ENCODE peak calls at places on chromosomes 7 and 10, in ten cellular contexts. One of them, this sample, is unnamed.

GRCh38 chr7:130418306-130418705 is 22.5 kb downstream of the CEP41 start:
- DNase-seq in cardiac muscle cell: no peak
- DNase-seq in PC-9: no peak
- DNase-seq in CD8-positive, alpha-beta memory T cell: no peak
- DNase-seq in left ventricle myocardium inferior: no peak
- DNase-seq in OCI-LY7: no peak
- DNase-seq in Karpas-422: no peak
- DNase-seq in CD4-positive, CD25-positive, alpha-beta regulatory T cell: no peak
- DNase-seq in aorta: no peak
- DNase-seq in hepatocyte: no peak
- DNase-seq in this sample: no peak

GRCh38 chr7:41328131-41328530 is 374.8 kb downstream of the INHBA start:
- DNase-seq in cardiac muscle cell: no peak
- DNase-seq in OCI-LY7: no peak
- DNase-seq in hepatocyte: no peak
- DNase-seq in PC-9: no peak
- DNase-seq in CD8-positive, alpha-beta memory T cell: no peak
- DNase-seq in aorta: no peak
- DNase-seq in left ventricle myocardium inferior: no peak
- DNase-seq in Karpas-422: no peak
- DNase-seq in CD4-positive, CD25-positive, alpha-beta regulatory T cell: no peak
- DNase-seq in this sample: no peak

GRCh38 chr10:78292987-78293865 is 259.6 kb downstream of the RPS24 start:
- DNase-seq in cardiac muscle cell: peak; percentile 88
- DNase-seq in left ventricle myocardium inferior: no peak
- DNase-seq in aorta: no peak
- DNase-seq in Karpas-422: no peak
- DNase-seq in hepatocyte: peak; percentile 44
- DNase-seq in CD8-positive, alpha-beta memory T cell: no peak
- DNase-seq in CD4-positive, CD25-positive, alpha-beta regulatory T cell: no peak
- DNase-seq in PC-9: no peak
- DNase-seq in OCI-LY7: no peak
- DNase-seq in this sample: peak; percentile 55

GRCh38 chr7:136116186-136116585 is 139.0 kb upstream of the MTPN start:
- DNase-seq in aorta: no peak
- DNase-seq in hepatocyte: no peak
- DNase-seq in PC-9: no peak
- DNase-seq in left ventricle myocardium inferior: no peak
- DNase-seq in OCI-LY7: no peak
- DNase-seq in Karpas-422: no peak
- DNase-seq in CD4-positive, CD25-positive, alpha-beta regulatory T cell: no peak
- DNase-seq in cardiac muscle cell: no peak
- DNase-seq in CD8-positive, alpha-beta memory T cell: no peak
- DNase-seq in this sample: no peak

GRCh38 chr10:8044331-8044907 is 10.1 kb upstream of the GATA3 start:
- DNase-seq in hepatocyte: no peak
- DNase-seq in OCI-LY7: no peak
- DNase-seq in cardiac muscle cell: no peak
- DNase-seq in CD4-positive, CD25-positive, alpha-beta regulatory T cell: no peak
- DNase-seq in Karpas-422: no peak
- DNase-seq in PC-9: no peak
- DNase-seq in CD8-positive, alpha-beta memory T cell: no peak
- DNase-seq in left ventricle myocardium inferior: no peak
- DNase-seq in aorta: no peak
- DNase-seq in this sample: no peak

GRCh38 chr7:158361326-158361946 is 226.2 kb downstream of the PTPRN2 start:
- DNase-seq in PC-9: no peak
- DNase-seq in left ventricle myocardium inferior: no peak
- DNase-seq in cardiac muscle cell: no peak
- DNase-seq in OCI-LY7: no peak
- DNase-seq in Karpas-422: no peak
- DNase-seq in CD4-positive, CD25-positive, alpha-beta regulatory T cell: no peak
- DNase-seq in CD8-positive, alpha-beta memory T cell: no peak
- DNase-seq in aorta: no peak
- DNase-seq in hepatocyte: no peak
- DNase-seq in this sample: no peak

GRCh38 chr7:20158684-20159083 is 58.5 kb downstream of the MACC1 start:
- DNase-seq in hepatocyte: no peak
- DNase-seq in CD4-positive, CD25-positive, alpha-beta regulatory T cell: no peak
- DNase-seq in aorta: no peak
- DNase-seq in left ventricle myocardium inferior: no peak
- DNase-seq in cardiac muscle cell: no peak
- DNase-seq in Karpas-422: peak; percentile 50
- DNase-seq in OCI-LY7: peak; percentile 19
- DNase-seq in CD8-positive, alpha-beta memory T cell: no peak
- DNase-seq in PC-9: no peak
- DNase-seq in this sample: no peak

GRCh38 chr7:90007831-90008230 is 146.4 kb upstream of the STEAP1 start:
- DNase-seq in left ventricle myocardium inferior: no peak
- DNase-seq in Karpas-422: no peak
- DNase-seq in OCI-LY7: no peak
- DNase-seq in CD4-positive, CD25-positive, alpha-beta regulatory T cell: no peak
- DNase-seq in aorta: no peak
- DNase-seq in hepatocyte: no peak
- DNase-seq in CD8-positive, alpha-beta memory T cell: no peak
- DNase-seq in PC-9: no peak
- DNase-seq in cardiac muscle cell: no peak
- DNase-seq in this sample: peak; percentile 98

GRCh38 chr7:70215491-70215890 is 617.2 kb downstream of the AUTS2 start:
- DNase-seq in cardiac muscle cell: no peak
- DNase-seq in hepatocyte: no peak
- DNase-seq in Karpas-422: no peak
- DNase-seq in CD4-positive, CD25-positive, alpha-beta regulatory T cell: no peak
- DNase-seq in aorta: no peak
- DNase-seq in CD8-positive, alpha-beta memory T cell: no peak
- DNase-seq in OCI-LY7: peak; percentile 15
- DNase-seq in PC-9: no peak
- DNase-seq in left ventricle myocardium inferior: no peak
- DNase-seq in this sample: no peak

GRCh38 chr7:43479042-43479441 is 103.9 kb upstream of the STK17A start:
- DNase-seq in OCI-LY7: peak; percentile 16
- DNase-seq in hepatocyte: no peak
- DNase-seq in Karpas-422: peak; percentile 62
- DNase-seq in left ventricle myocardium inferior: no peak
- DNase-seq in PC-9: no peak
- DNase-seq in aorta: no peak
- DNase-seq in CD8-positive, alpha-beta memory T cell: no peak
- DNase-seq in CD4-positive, CD25-positive, alpha-beta regulatory T cell: no peak
- DNase-seq in cardiac muscle cell: no peak
- DNase-seq in this sample: no peak

GRCh38 chr10:86775859-86776180 is 19.4 kb downstream of the BMPR1A start:
- DNase-seq in hepatocyte: no peak
- DNase-seq in CD8-positive, alpha-beta memory T cell: no peak
- DNase-seq in aorta: no peak
- DNase-seq in left ventricle myocardium inferior: no peak
- DNase-seq in OCI-LY7: no peak
- DNase-seq in CD4-positive, CD25-positive, alpha-beta regulatory T cell: no peak
- DNase-seq in cardiac muscle cell: no peak
- DNase-seq in Karpas-422: no peak
- DNase-seq in PC-9: no peak
- DNase-seq in this sample: no peak

GRCh38 chr10:128210215-128211063 is 84.2 kb upstream of the MKI67 start:
- DNase-seq in hepatocyte: peak; percentile 79
- DNase-seq in aorta: peak; percentile 71
- DNase-seq in OCI-LY7: no peak
- DNase-seq in left ventricle myocardium inferior: peak; percentile 77
- DNase-seq in CD4-positive, CD25-positive, alpha-beta regulatory T cell: peak; percentile 61
- DNase-seq in PC-9: no peak
- DNase-seq in Karpas-422: no peak
- DNase-seq in CD8-positive, alpha-beta memory T cell: peak; percentile 69
- DNase-seq in cardiac muscle cell: peak; percentile 59
- DNase-seq in this sample: peak; percentile 44
- H3K4me3 ChIP-seq in hepatocyte: peak overlapping the region; percentile 82
- H3K4me3 ChIP-seq in aorta: peak overlapping the region; percentile 58
- H3K4me3 ChIP-seq in OCI-LY7: no peak overlapping the region
- H3K4me3 ChIP-seq in left ventricle myocardium inferior: peak overlapping the region; percentile 80
- H3K4me3 ChIP-seq in CD4-positive, CD25-positive, alpha-beta regulatory T cell: peak overlapping the region; percentile 66
- H3K4me3 ChIP-seq in PC-9: no peak overlapping the region
- H3K4me3 ChIP-seq in Karpas-422: no peak overlapping the region
- H3K4me3 ChIP-seq in CD8-positive, alpha-beta memory T cell: peak overlapping the region; percentile 65
- H3K4me3 ChIP-seq in cardiac muscle cell: peak overlapping the region; percentile 42
- H3K4me3 ChIP-seq in this sample: peak overlapping the region; percentile 47

DNA sequence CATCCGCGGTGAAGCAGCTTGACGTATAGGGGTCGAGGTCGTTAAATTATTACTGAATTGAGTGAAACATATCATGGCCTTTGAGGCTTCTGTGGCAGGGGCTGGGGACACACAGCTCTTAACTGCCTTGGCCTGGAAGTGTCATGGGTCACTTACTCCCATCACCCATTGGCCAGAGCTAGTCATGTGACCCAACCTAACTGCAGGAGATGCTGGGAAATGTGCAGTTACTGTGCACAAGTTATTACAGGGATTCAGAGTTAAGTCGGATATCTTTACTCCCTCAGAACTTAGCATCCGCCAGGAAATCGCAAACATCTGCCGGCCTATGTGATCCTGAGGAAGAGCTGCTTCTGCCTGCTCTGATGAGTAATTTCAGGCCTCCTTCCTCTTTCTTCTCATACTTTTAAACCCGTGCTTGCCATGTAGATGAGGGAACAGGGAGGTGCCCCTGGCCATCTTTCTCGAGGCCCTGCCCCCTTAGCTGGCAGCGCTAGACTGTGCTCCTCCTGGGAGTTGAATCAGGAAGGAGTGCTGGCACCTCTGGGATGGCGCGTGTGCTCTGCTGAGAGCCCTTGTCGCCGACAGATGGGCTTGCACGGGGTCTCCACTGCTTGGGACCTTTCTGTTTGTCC is 203.6 kb downstream of the TCF7L2 start:
- DNase-seq in aorta: peak; percentile 68
- DNase-seq in CD8-positive, alpha-beta memory T cell: no peak
- DNase-seq in left ventricle myocardium inferior: no peak
- DNase-seq in Karpas-422: no peak
- DNase-seq in PC-9: no peak
- DNase-seq in cardiac muscle cell: no peak
- DNase-seq in hepatocyte: no peak
- DNase-seq in OCI-LY7: no peak
- DNase-seq in CD4-positive, CD25-positive, alpha-beta regulatory T cell: no peak
- DNase-seq in this sample: no peak
- H3K36me3 ChIP-seq in aorta: peaks cover 3% of the 10 kb centered on the region
- H3K36me3 ChIP-seq in CD8-positive, alpha-beta memory T cell: no peaks in the 10 kb centered on the region
- H3K36me3 ChIP-seq in left ventricle myocardium inferior: peaks cover 86% of the 10 kb centered on the region
- H3K36me3 ChIP-seq in Karpas-422: no peaks in the 10 kb centered on the region
- H3K36me3 ChIP-seq in PC-9: no peaks in the 10 kb centered on the region
- H3K36me3 ChIP-seq in cardiac muscle cell: peaks cover 64% of the 10 kb centered on the region
- H3K36me3 ChIP-seq in hepatocyte: peaks cover 4% of the 10 kb centered on the region
- H3K36me3 ChIP-seq in OCI-LY7: no peaks in the 10 kb centered on the region
- H3K36me3 ChIP-seq in CD4-positive, CD25-positive, alpha-beta regulatory T cell: no peaks in the 10 kb centered on the region
- H3K36me3 ChIP-seq in this sample: peaks cover 33% of the 10 kb centered on the region

GRCh38 chr7:25519962-25520562 is 291.8 kb upstream of the NPVF start:
- DNase-seq in aorta: no peak
- DNase-seq in left ventricle myocardium inferior: no peak
- DNase-seq in OCI-LY7: peak; percentile 58
- DNase-seq in PC-9: no peak
- DNase-seq in CD8-positive, alpha-beta memory T cell: no peak
- DNase-seq in Karpas-422: no peak
- DNase-seq in CD4-positive, CD25-positive, alpha-beta regulatory T cell: no peak
- DNase-seq in hepatocyte: no peak
- DNase-seq in cardiac muscle cell: no peak
- DNase-seq in this sample: no peak

GRCh38 chr7:25515876-25516275 is 287.6 kb upstream of the NPVF start:
- DNase-seq in OCI-LY7: no peak
- DNase-seq in PC-9: no peak
- DNase-seq in Karpas-422: no peak
- DNase-seq in aorta: no peak
- DNase-seq in left ventricle myocardium inferior: no peak
- DNase-seq in CD8-positive, alpha-beta memory T cell: no peak
- DNase-seq in hepatocyte: no peak
- DNase-seq in cardiac muscle cell: no peak
- DNase-seq in CD4-positive, CD25-positive, alpha-beta regulatory T cell: no peak
- DNase-seq in this sample: no peak

GRCh38 chr7:25517906-25518305 is 289.6 kb upstream of the NPVF start:
- DNase-seq in left ventricle myocardium inferior: no peak
- DNase-seq in CD4-positive, CD25-positive, alpha-beta regulatory T cell: no peak
- DNase-seq in aorta: no peak
- DNase-seq in CD8-positive, alpha-beta memory T cell: no peak
- DNase-seq in hepatocyte: no peak
- DNase-seq in PC-9: no peak
- DNase-seq in OCI-LY7: no peak
- DNase-seq in Karpas-422: no peak
- DNase-seq in cardiac muscle cell: no peak
- DNase-seq in this sample: no peak

GRCh38 chr7:25522727-25523126 is 294.4 kb upstream of the NPVF start:
- DNase-seq in CD8-positive, alpha-beta memory T cell: no peak
- DNase-seq in Karpas-422: no peak
- DNase-seq in CD4-positive, CD25-positive, alpha-beta regulatory T cell: no peak
- DNase-seq in aorta: no peak
- DNase-seq in hepatocyte: no peak
- DNase-seq in PC-9: no peak
- DNase-seq in left ventricle myocardium inferior: no peak
- DNase-seq in cardiac muscle cell: no peak
- DNase-seq in OCI-LY7: peak; percentile 9
- DNase-seq in this sample: no peak

DNA sequence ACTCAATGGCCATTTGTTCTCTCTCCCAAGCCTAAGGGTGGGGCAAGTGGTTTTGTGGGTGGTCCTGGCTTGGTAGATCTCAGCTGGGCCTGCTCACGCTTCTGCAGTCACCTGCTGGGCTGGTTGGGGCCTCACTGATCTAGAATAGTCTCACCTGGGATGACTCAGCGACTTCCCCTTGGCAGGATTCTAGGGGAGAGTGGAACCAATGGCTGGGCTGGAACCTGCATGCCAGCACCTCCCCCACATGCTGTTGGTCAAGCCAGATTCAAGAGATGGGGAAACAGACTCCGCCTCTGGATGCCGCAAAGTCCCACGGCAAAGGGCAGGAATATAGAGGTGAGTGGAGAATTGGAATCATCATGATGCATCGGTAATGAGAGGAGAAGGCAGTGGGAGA is 292.9 kb upstream of the NPVF start:
- DNase-seq in Karpas-422: no peak
- DNase-seq in aorta: no peak
- DNase-seq in left ventricle myocardium inferior: no peak
- DNase-seq in CD4-positive, CD25-positive, alpha-beta regulatory T cell: no peak
- DNase-seq in OCI-LY7: peak; percentile 3
- DNase-seq in hepatocyte: no peak
- DNase-seq in PC-9: no peak
- DNase-seq in CD8-positive, alpha-beta memory T cell: no peak
- DNase-seq in cardiac muscle cell: no peak
- DNase-seq in this sample: no peak
- H3K4me1 ChIP-seq in Karpas-422: no peaks in the 10 kb centered on the region
- H3K4me1 ChIP-seq in aorta: no peaks in the 10 kb centered on the region
- H3K4me1 ChIP-seq in left ventricle myocardium inferior: no peaks in the 10 kb centered on the region
- H3K4me1 ChIP-seq in CD4-positive, CD25-positive, alpha-beta regulatory T cell: no peaks in the 10 kb centered on the region
- H3K4me1 ChIP-seq in OCI-LY7: peaks cover 20% of the 10 kb centered on the region
- H3K4me1 ChIP-seq in hepatocyte: no peaks in the 10 kb centered on the region
- H3K4me1 ChIP-seq in PC-9: no peaks in the 10 kb centered on the region
- H3K4me1 ChIP-seq in CD8-positive, alpha-beta memory T cell: peaks cover 39% of the 10 kb centered on the region
- H3K4me1 ChIP-seq in cardiac muscle cell: no peaks in the 10 kb centered on the region
- H3K4me1 ChIP-seq in this sample: no peaks in the 10 kb centered on the region

DNA sequence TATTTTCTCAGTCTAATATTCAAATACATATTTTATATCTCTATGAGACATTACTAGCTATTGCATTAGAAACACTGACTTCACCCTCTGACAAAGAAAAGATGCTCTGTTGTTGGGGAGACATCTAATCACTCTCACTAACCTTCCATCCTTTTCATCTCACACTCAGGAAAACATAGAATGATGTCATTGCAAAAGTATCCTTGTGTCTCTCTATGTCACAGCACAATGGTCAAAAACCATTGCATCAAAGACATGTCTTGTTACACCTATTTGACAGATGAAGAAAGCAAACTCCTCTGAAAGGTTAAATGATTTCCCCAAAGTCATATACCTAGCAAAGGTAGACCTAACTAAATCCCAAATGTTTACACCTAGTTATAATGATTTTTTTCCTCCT is 231.3 kb upstream of the PTN start:
- DNase-seq in PC-9: no peak
- DNase-seq in hepatocyte: no peak
- DNase-seq in CD4-positive, CD25-positive, alpha-beta regulatory T cell: no peak
- DNase-seq in CD8-positive, alpha-beta memory T cell: no peak
- DNase-seq in Karpas-422: no peak
- DNase-seq in aorta: no peak
- DNase-seq in OCI-LY7: no peak
- DNase-seq in left ventricle myocardium inferior: no peak
- DNase-seq in cardiac muscle cell: no peak
- DNase-seq in this sample: no peak
- H3K4me3 ChIP-seq in PC-9: no peak overlapping the region
- H3K4me3 ChIP-seq in hepatocyte: no peak overlapping the region
- H3K4me3 ChIP-seq in CD4-positive, CD25-positive, alpha-beta regulatory T cell: no peak overlapping the region
- H3K4me3 ChIP-seq in CD8-positive, alpha-beta memory T cell: no peak overlapping the region
- H3K4me3 ChIP-seq in Karpas-422: no peak overlapping the region
- H3K4me3 ChIP-seq in aorta: no peak overlapping the region
- H3K4me3 ChIP-seq in OCI-LY7: no peak overlapping the region
- H3K4me3 ChIP-seq in left ventricle myocardium inferior: no peak overlapping the region
- H3K4me3 ChIP-seq in cardiac muscle cell: no peak overlapping the region
- H3K4me3 ChIP-seq in this sample: no peak overlapping the region

This sample was measured in HAP-1.